ENCODE peak calls at places on chromosomes 5 and 9, in six cellular contexts. A is HCT116, W is K562, Q is H1, P is HepG2, B is GM12878. L is an unnamed sample.

GRCh38 chr9:104858271-104858670 is 69.7 kb downstream of the ABCA1 start:
- DNase-seq in A (no peak), W (no peak), Q (no peak), P (no peak), B (no peak), L (no peak)

GRCh38 chr9:125460883-125461475 is 199.4 kb downstream of the GAPVD1 start:
- DNase-seq in A (no peak), W (no peak), Q (no peak), P (no peak), B (no peak), L (no peak)

GRCh38 chr9:33120620-33121019 is 44.1 kb upstream of the SMU1 start:
- DNase-seq in A (no peak), W (no peak), Q (no peak), P (no peak), B (no peak), L (no peak)

GRCh38 chr5:35694481-35694880 is 76.8 kb downstream of the SPEF2 start:
- DNase-seq in A (no peak), W (no peak), Q (no peak), P (no peak), B (no peak), L (no peak)

GRCh38 chr9:22657713-22658112 is 211.1 kb downstream of the DMRTA1 start:
- DNase-seq in A (no peak), W (no peak), Q (no peak), P (no peak), B (no peak), L (no peak)

GRCh38 chr9:109408759-109409462 is 88.1 kb upstream of the EPB41L4B start:
- DNase-seq in A (no peak), W (no peak), Q (no peak), P (no peak), B (no peak), L (no peak)

GRCh38 chr9:108125541-108125940 is 636.0 kb upstream of the KLF4 start:
- DNase-seq in A (no peak), W (peak), Q (peak), P (no peak), B (no peak), L (peak)

GRCh38 chr5:138569759-138570158 is 5.4 kb downstream of the HSPA9 start:
- DNase-seq in A (no peak), W (no peak), Q (no peak), P (no peak), B (no peak), L (no peak)

GRCh38 chr9:96217756-96218693 is 84.0 kb downstream of the HSD17B3 start:
- DNase-seq in A (no peak), W (peak), Q (peak), P (peak), B (no peak), L (peak)

GRCh38 chr9:108296056-108296455 is 559.7 kb downstream of the ACTL7B start:
- DNase-seq in A (no peak), W (no peak), Q (no peak), P (no peak), B (no peak), L (no peak)

GRCh38 chr9:130360672-130361071 is 84.1 kb upstream of the ASS1 start:
- DNase-seq in A (no peak), W (no peak), Q (no peak), P (no peak), B (no peak), L (no peak)

GRCh38 chr5:56569576-56569975 is 245.8 kb upstream of the MAP3K1 start:
- DNase-seq in A (no peak), W (no peak), Q (no peak), P (no peak), B (no peak), L (no peak)

GRCh38 chr9:128399851-128400250 is 20.8 kb upstream of the CERCAM start:
- DNase-seq in A (no peak), W (no peak), Q (no peak), P (no peak), B (no peak), L (no peak)

GRCh38 chr9:14441976-14442651 is 128.2 kb upstream of the NFIB start:
- DNase-seq in A (peak), W (peak), Q (no peak), P (peak), B (no peak), L (peak)

GRCh38 chr5:30500513-30500912 is 693.0 kb upstream of the CDH6 start:
- DNase-seq in A (no peak), W (no peak), Q (no peak), P (no peak), B (no peak), L (no peak)

GRCh38 chr9:86735772-86736458 is 211.4 kb downstream of the GAS1 start:
- DNase-seq in A (no peak), W (no peak), Q (no peak), P (no peak), B (no peak), L (no peak)

GRCh38 chr5:157857821-157858526 is 971 bp downstream of the CLINT1 start:
- DNase-seq in A (no peak), W (no peak), Q (no peak), P (no peak), B (no peak), L (no peak)

GRCh38 chr5:35436441-35437057 is 181.1 kb upstream of the SPEF2 start:
- DNase-seq in A (peak), W (peak), Q (no peak), P (peak), B (no peak), L (no peak)

GRCh38 chr9:2448193-2448738 is 173.3 kb upstream of the VLDLR start:
- DNase-seq in A (no peak), W (no peak), Q (no peak), P (no peak), B (no peak), L (no peak)

GRCh38 chr5:68070641-68071191 is 144.8 kb upstream of the PIK3R1 start:
- DNase-seq in A (no peak), W (no peak), Q (no peak), P (no peak), B (peak), L (no peak)

GRCh38 chr5:62538017-62538942 is 40.3 kb upstream of the LRRC70 start:
- DNase-seq in A (no peak), W (peak), Q (no peak), P (peak), B (peak), L (no peak)

GRCh38 chr5:120240716-120241115 is 223.4 kb upstream of the PRR16 start:
- DNase-seq in A (no peak), W (no peak), Q (no peak), P (no peak), B (no peak), L (no peak)

GRCh38 chr5:163385276-163385675 is 52.1 kb upstream of the CCNG1 start:
- DNase-seq in A (no peak), W (no peak), Q (no peak), P (no peak), B (no peak), L (no peak)

GRCh38 chr5:154202379-154203260 is 12.1 kb downstream of the GALNT10 start:
- DNase-seq in A (no peak), W (peak), Q (no peak), P (no peak), B (no peak), L (no peak)

GRCh38 chr5:16992006-16992405 is 55.9 kb upstream of the MYO10 start:
- DNase-seq in A (no peak), W (no peak), Q (no peak), P (no peak), B (no peak), L (no peak)

GRCh38 chr5:149024477-149024876 is 38.4 kb downstream of the SH3TC2 start:
- DNase-seq in A (no peak), W (no peak), Q (no peak), P (no peak), B (no peak), L (no peak)

GRCh38 chr5:139761501-139761900 is 34.1 kb upstream of the PSD2 start:
- DNase-seq in A (no peak), W (no peak), Q (no peak), P (no peak), B (no peak), L (no peak)

GRCh38 chr5:126070481-126070880 is 352.7 kb upstream of the GRAMD2B start:
- DNase-seq in A (no peak), W (no peak), Q (no peak), P (no peak), B (no peak), L (no peak)

GRCh38 chr9:36298566-36298965 is 40.3 kb upstream of the GNE start:
- DNase-seq in A (no peak), W (no peak), Q (no peak), P (no peak), B (no peak), L (no peak)

GRCh38 chr5:25119654-25120053 is 474.9 kb upstream of the CDH10 start:
- DNase-seq in A (no peak), W (peak), Q (no peak), P (peak), B (no peak), L (no peak)

GRCh38 chr5:177507165-177507564 is 2.5 kb downstream of the DOK3 start:
- DNase-seq in A (no peak), W (no peak), Q (no peak), P (peak), B (no peak), L (no peak)

GRCh38 chr5:141430332-141431113 is at the start of gene PCDHGA12:
- DNase-seq in A (no peak), W (peak), Q (no peak), P (peak), B (peak), L (no peak)

GRCh38 chr9:27460225-27461023 is 63.7 kb upstream of the IFNK start:
- DNase-seq in A (no peak), W (no peak), Q (no peak), P (no peak), B (peak), L (no peak)

GRCh38 chr5:142944140-142944539 is 174.0 kb downstream of the ARHGAP26 start:
- DNase-seq in A (no peak), W (no peak), Q (no peak), P (no peak), B (no peak), L (no peak)
- TF ChIP-seq MAX in A (no peak), W (no peak), Q (no peak), P (no peak), B (no peak), L (no peak)

GRCh38 chr9:98796364-98797101 is at the start of gene ANKS6:
- DNase-seq in A (no peak), W (peak), Q (peak), P (peak), B (no peak), L (peak)
- TF ChIP-seq CTCF in A (no peak), W (peak), Q (peak), P (peak), B (peak), L (peak)

DNA sequence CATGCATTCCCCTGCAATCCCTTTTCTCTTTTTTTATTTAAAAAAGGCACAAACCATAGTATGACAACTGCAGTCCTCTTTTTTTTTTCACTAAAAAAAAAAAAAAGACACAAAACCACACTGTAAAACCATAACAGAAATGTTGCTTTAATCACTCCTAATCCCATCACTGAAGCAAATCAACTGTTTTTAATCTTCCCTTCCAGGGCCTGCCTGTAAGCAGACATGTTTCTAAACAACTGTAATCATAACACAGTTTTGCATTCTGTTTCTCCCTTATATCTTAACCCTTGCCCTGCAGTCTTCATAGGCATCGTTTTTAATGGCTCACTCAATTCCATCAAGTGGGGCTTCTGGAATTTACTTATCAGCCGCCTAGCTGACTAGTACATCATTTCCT is 111.0 kb upstream of the SLC25A48 start:
- DNase-seq in A (no peak), W (no peak), Q (no peak), P (no peak), B (no peak), L (no peak)
- TF ChIP-seq ATF3 in A (no peak), W (no peak), Q (no peak), P (no peak), B (no peak), L (no peak)

DNA sequence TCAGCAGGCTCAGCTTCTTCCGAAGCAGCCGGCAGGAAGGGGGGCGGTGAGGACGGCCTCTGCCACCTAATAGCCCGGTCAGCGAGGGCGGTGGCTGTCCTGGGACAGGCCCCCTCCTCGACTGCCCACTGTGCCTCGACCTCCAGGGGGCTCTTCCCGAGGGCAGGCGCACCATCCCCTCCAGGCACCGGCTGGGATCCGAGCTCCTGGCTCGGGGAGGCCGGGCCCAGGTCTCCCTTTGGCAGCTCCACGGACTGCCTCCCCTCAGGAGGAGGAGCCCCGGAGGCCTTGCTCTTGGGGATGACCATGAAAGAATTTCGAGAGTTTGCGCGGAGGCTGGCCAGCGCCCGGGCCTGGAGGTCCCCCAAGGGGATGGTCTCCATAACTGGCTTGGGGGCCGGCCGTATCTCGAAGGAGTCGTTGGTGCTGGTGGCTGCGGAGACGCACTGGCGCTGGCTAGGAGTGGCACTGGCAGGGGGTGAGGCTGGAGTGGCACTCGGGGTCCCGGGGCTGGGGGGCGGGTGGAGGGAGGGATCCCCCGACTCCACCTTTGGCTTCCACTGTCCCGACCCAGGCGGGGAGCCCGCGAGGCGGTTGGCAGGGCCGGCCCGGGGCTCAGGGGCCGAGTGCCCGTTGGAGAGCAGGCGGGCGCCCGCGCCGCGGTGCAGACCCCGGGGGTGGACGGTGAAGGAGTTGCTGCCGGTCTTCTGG is 975 bp downstream of the TPRN start:
- DNase-seq in A (no peak), W (no peak), Q (peak), P (no peak), B (no peak), L (peak)
- TF ChIP-seq MAX in A (no peak), W (no peak), Q (no peak), P (no peak), B (no peak), L (no peak)

GRCh38 chr5:39118638-39119037 is 44.4 kb upstream of the RICTOR start:
- DNase-seq in A (no peak), W (no peak), Q (no peak), P (no peak), B (no peak), L (no peak)
- TF ChIP-seq CTCF in A (no peak), W (no peak), Q (no peak), P (no peak), B (no peak), L (no peak)

DNA sequence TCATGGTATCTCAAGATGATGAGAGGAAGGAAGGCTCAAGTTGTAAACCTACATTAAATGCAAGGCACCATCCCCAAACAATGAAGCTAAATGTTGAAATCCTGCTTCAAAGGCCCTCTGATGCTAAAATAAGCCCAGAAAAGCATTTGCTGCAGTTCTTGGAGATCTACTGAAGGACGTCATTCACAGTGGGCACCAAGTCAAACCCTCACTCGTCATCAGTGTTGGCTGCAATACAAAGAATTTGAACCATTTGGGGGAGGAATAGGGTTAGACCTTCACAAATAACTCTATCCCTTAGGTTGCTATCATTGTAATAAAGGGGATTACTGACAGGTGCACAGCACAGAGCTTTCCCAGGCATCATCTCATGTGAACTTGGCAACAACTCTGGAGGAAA is 9.3 kb upstream of the MEGF9 start:
- DNase-seq in A (no peak), W (no peak), Q (no peak), P (no peak), B (no peak), L (no peak)
- TF ChIP-seq ATF3 in A (no peak), W (no peak), Q (no peak), P (no peak), B (no peak), L (no peak)

GRCh38 chr5:55421074-55421529 is 113.3 kb downstream of the MTREX start:
- DNase-seq in A (no peak), W (no peak), Q (no peak), P (no peak), B (peak), L (no peak)
- TF ChIP-seq MAX in A (no peak), W (no peak), Q (no peak), P (no peak), B (no peak), L (no peak)